ENCODE peak calls at places on chromosomes 7 and 10, in four cellular contexts. G is Right ventricle myocardium inferior, H is NCI-H1105, B is NCI-H510A treated with DMSO at 0.1 percent for 48 hours. K is an unnamed sample.

GRCh38 chr7:46714904-46715303 is 793.8 kb upstream of the IGFBP3 start:
- DNase-seq in B (no peak), G (no peak), H (no peak), K (no peak)

GRCh38 chr7:74012842-74013249 is 15.1 kb upstream of the ELN start:
- DNase-seq in B (no peak), G (no peak), H (no peak), K (no peak)

GRCh38 chr10:60565492-60565891 is 175.8 kb upstream of the ANK3 start:
- DNase-seq in G (no peak), B (no peak), H (no peak), K (no peak)

GRCh38 chr7:80611779-80612178 is 26.7 kb upstream of the CD36 start:
- DNase-seq in B (no peak), G (peak), H (peak), K (no peak)

GRCh38 chr7:148665211-148665610 is 33.5 kb upstream of the CUL1 start:
- DNase-seq in B (no peak), G (no peak), H (no peak), K (no peak)

GRCh38 chr10:119031496-119032059 is 2.1 kb downstream of the NANOS1 start:
- DNase-seq in B (no peak), H (no peak), G (no peak), K (no peak)

GRCh38 chr10:103111031-103111917 is 81.8 kb downstream of the NT5C2 start:
- DNase-seq in H (no peak), G (no peak), B (peak), K (no peak)

GRCh38 chr10:34889004-34889869 is 74.1 kb upstream of the PARD3 start:
- DNase-seq in B (no peak), G (no peak), H (no peak), K (no peak)

GRCh38 chr7:2440608-2441245 is 35.5 kb downstream of the GRIFIN start:
- DNase-seq in H (no peak), B (no peak), G (peak), K (no peak)

GRCh38 chr7:130273863-130274262 is 7.2 kb downstream of the CPA2 start:
- DNase-seq in B (peak), H (peak), G (no peak), K (no peak)

GRCh38 chr10:27240891-27241639 is 468 bp upstream of the ACBD5 start:
- DNase-seq in H (no peak), B (no peak), G (peak), K (no peak)

GRCh38 chr10:52368725-52369124 is 54.6 kb downstream of the DKK1 start:
- DNase-seq in H (no peak), G (no peak), B (no peak), K (no peak)

GRCh38 chr10:123514996-123515395 is 151.2 kb upstream of the GPR26 start:
- DNase-seq in B (no peak), H (no peak), G (no peak), K (no peak)

GRCh38 chr7:149868638-149869290 is 5.0 kb upstream of the ATP6V0E2 start:
- DNase-seq in G (no peak), H (no peak), B (no peak), K (no peak)

GRCh38 chr7:71509381-71509780 is 377.4 kb downstream of the GALNT17 start:
- DNase-seq in B (no peak), G (no peak), H (no peak), K (no peak)

GRCh38 chr7:80095545-80095944 is 39.1 kb upstream of the GNAI1 start:
- DNase-seq in B (peak), H (no peak), G (no peak), K (no peak)

GRCh38 chr7:84790873-84791272 is 396.0 kb downstream of the SEMA3D start:
- DNase-seq in B (no peak), G (no peak), H (no peak), K (no peak)

GRCh38 chr10:25696013-25696708 is 237.9 kb upstream of the MYO3A start:
- DNase-seq in G (no peak), H (no peak), B (no peak), K (no peak)

GRCh38 chr7:13801669-13802068 is 187.8 kb downstream of the ETV1 start:
- DNase-seq in H (no peak), B (no peak), G (no peak), K (no peak)

GRCh38 chr10:11887381-11888227 is 64.4 kb downstream of the PROSER2 start:
- DNase-seq in B (no peak), H (no peak), G (no peak), K (no peak)

GRCh38 chr10:51103818-51104217 is 29.5 kb downstream of the PRKG1 start:
- DNase-seq in B (no peak), G (no peak), H (no peak), K (no peak)

GRCh38 chr7:93889261-93889660 is 1.3 kb downstream of the TFPI2 start:
- DNase-seq in H (no peak), G (no peak), B (no peak), K (no peak)

GRCh38 chr10:22321831-22322662 is 1.1 kb downstream of the BMI1 start:
- DNase-seq in B (no peak), H (no peak), G (peak), K (no peak)

GRCh38 chr10:61609609-61610166 is 53.0 kb upstream of the CABCOCO1 start:
- DNase-seq in B (no peak), G (no peak), H (no peak), K (no peak)

GRCh38 chr7:77289387-77289786 is 89.8 kb upstream of the FGL2 start:
- DNase-seq in B (no peak), H (no peak), G (no peak), K (no peak)

GRCh38 chr10:95445837-95446347 is 115.3 kb downstream of the SORBS1 start:
- DNase-seq in G (no peak), B (peak), H (no peak), K (no peak)

GRCh38 chr7:104980969-104981670 is 32.9 kb upstream of the KMT2E start:
- DNase-seq in B (peak), G (no peak), H (peak), K (no peak)

GRCh38 chr7:83934118-83934734 is 260.4 kb downstream of the SEMA3A start:
- DNase-seq in G (no peak), H (peak), B (no peak), K (no peak)

GRCh38 chr7:134514663-134515062 is 12.7 kb upstream of the AKR1B10 start:
- DNase-seq in G (no peak), B (peak), H (peak), K (peak)

GRCh38 chr7:121500659-121501058 is 104.6 kb upstream of the FAM3C start:
- DNase-seq in H (no peak), B (no peak), G (no peak), K (no peak)

GRCh38 chr7:69599879-69600764 is 1.8 kb downstream of the AUTS2 start:
- DNase-seq in H (peak), G (no peak), B (no peak), K (no peak)

K was measured in GOT3.